ENCODE peak calls at places on chromosomes 7 and 10, in ten cellular contexts. One of them, this sample, is unnamed.

GRCh38 chr10:3687510-3688081 is 97.4 kb downstream of the KLF6 start:
- DNase-seq in left cardiac atrium: no peak
- DNase-seq in naive thymus-derived CD4-positive, alpha-beta T cell: no peak
- DNase-seq in Calu3: no peak
- DNase-seq in NCI-H1092 treated with DMSO at 0.1 percent for 48 hours: no peak
- DNase-seq in GM13977: no peak
- DNase-seq in activated CD8-positive, alpha-beta T cell treated with anti-CD3 and anti-CD28 coated beads, Interleukin-2, amount 10 ng/mL, durations not matched to agents 7 days and 5 days: no peak
- DNase-seq in stimulated activated CD4-positive, alpha-beta T cell treated with anti-CD3 and anti-CD28 coated beads, Interleukin-1b, Interleukin-23, amount 100 ng/mL, for 24 hours: no peak
- DNase-seq in DMS153: no peak
- DNase-seq in effector memory CD8-positive, alpha-beta T cell: no peak
- DNase-seq in this sample: no peak

GRCh38 chr10:121608669-121609190 is 10.5 kb upstream of the FGFR2 start:
- DNase-seq in left cardiac atrium: peak
- DNase-seq in naive thymus-derived CD4-positive, alpha-beta T cell: no peak
- DNase-seq in Calu3: peak
- DNase-seq in NCI-H1092 treated with DMSO at 0.1 percent for 48 hours: peak
- DNase-seq in GM13977: peak
- DNase-seq in activated CD8-positive, alpha-beta T cell treated with anti-CD3 and anti-CD28 coated beads, Interleukin-2, amount 10 ng/mL, durations not matched to agents 7 days and 5 days: peak
- DNase-seq in stimulated activated CD4-positive, alpha-beta T cell treated with anti-CD3 and anti-CD28 coated beads, Interleukin-1b, Interleukin-23, amount 100 ng/mL, for 24 hours: peak
- DNase-seq in DMS153: peak
- DNase-seq in effector memory CD8-positive, alpha-beta T cell: peak
- DNase-seq in this sample: peak

GRCh38 chr10:33657154-33657900 is 322.9 kb upstream of the NRP1 start:
- DNase-seq in left cardiac atrium: no peak
- DNase-seq in naive thymus-derived CD4-positive, alpha-beta T cell: no peak
- DNase-seq in Calu3: no peak
- DNase-seq in NCI-H1092 treated with DMSO at 0.1 percent for 48 hours: peak
- DNase-seq in GM13977: no peak
- DNase-seq in activated CD8-positive, alpha-beta T cell treated with anti-CD3 and anti-CD28 coated beads, Interleukin-2, amount 10 ng/mL, durations not matched to agents 7 days and 5 days: no peak
- DNase-seq in stimulated activated CD4-positive, alpha-beta T cell treated with anti-CD3 and anti-CD28 coated beads, Interleukin-1b, Interleukin-23, amount 100 ng/mL, for 24 hours: no peak
- DNase-seq in DMS153: peak
- DNase-seq in effector memory CD8-positive, alpha-beta T cell: no peak
- DNase-seq in this sample: no peak

GRCh38 chr7:142797799-142798377 is 27.1 kb downstream of the PRSS2 start:
- DNase-seq in left cardiac atrium: no peak
- DNase-seq in naive thymus-derived CD4-positive, alpha-beta T cell: no peak
- DNase-seq in Calu3: no peak
- DNase-seq in NCI-H1092 treated with DMSO at 0.1 percent for 48 hours: no peak
- DNase-seq in GM13977: peak
- DNase-seq in activated CD8-positive, alpha-beta T cell treated with anti-CD3 and anti-CD28 coated beads, Interleukin-2, amount 10 ng/mL, durations not matched to agents 7 days and 5 days: peak
- DNase-seq in stimulated activated CD4-positive, alpha-beta T cell treated with anti-CD3 and anti-CD28 coated beads, Interleukin-1b, Interleukin-23, amount 100 ng/mL, for 24 hours: no peak
- DNase-seq in DMS153: no peak
- DNase-seq in effector memory CD8-positive, alpha-beta T cell: no peak
- DNase-seq in this sample: no peak

GRCh38 chr10:48554668-48555067 is 50.2 kb downstream of the ARHGAP22 start:
- DNase-seq in left cardiac atrium: no peak
- DNase-seq in naive thymus-derived CD4-positive, alpha-beta T cell: no peak
- DNase-seq in Calu3: no peak
- DNase-seq in NCI-H1092 treated with DMSO at 0.1 percent for 48 hours: no peak
- DNase-seq in GM13977: no peak
- DNase-seq in activated CD8-positive, alpha-beta T cell treated with anti-CD3 and anti-CD28 coated beads, Interleukin-2, amount 10 ng/mL, durations not matched to agents 7 days and 5 days: no peak
- DNase-seq in stimulated activated CD4-positive, alpha-beta T cell treated with anti-CD3 and anti-CD28 coated beads, Interleukin-1b, Interleukin-23, amount 100 ng/mL, for 24 hours: no peak
- DNase-seq in DMS153: no peak
- DNase-seq in effector memory CD8-positive, alpha-beta T cell: no peak
- DNase-seq in this sample: no peak

GRCh38 chr7:41107938-41108448 is 594.9 kb downstream of the INHBA start:
- DNase-seq in left cardiac atrium: no peak
- DNase-seq in naive thymus-derived CD4-positive, alpha-beta T cell: no peak
- DNase-seq in Calu3: no peak
- DNase-seq in NCI-H1092 treated with DMSO at 0.1 percent for 48 hours: no peak
- DNase-seq in GM13977: no peak
- DNase-seq in activated CD8-positive, alpha-beta T cell treated with anti-CD3 and anti-CD28 coated beads, Interleukin-2, amount 10 ng/mL, durations not matched to agents 7 days and 5 days: no peak
- DNase-seq in stimulated activated CD4-positive, alpha-beta T cell treated with anti-CD3 and anti-CD28 coated beads, Interleukin-1b, Interleukin-23, amount 100 ng/mL, for 24 hours: no peak
- DNase-seq in DMS153: no peak
- DNase-seq in effector memory CD8-positive, alpha-beta T cell: no peak
- DNase-seq in this sample: no peak

GRCh38 chr10:112215342-112215774 is 31.8 kb upstream of the GPAM start:
- DNase-seq in left cardiac atrium: no peak
- DNase-seq in naive thymus-derived CD4-positive, alpha-beta T cell: no peak
- DNase-seq in Calu3: no peak
- DNase-seq in NCI-H1092 treated with DMSO at 0.1 percent for 48 hours: no peak
- DNase-seq in GM13977: no peak
- DNase-seq in activated CD8-positive, alpha-beta T cell treated with anti-CD3 and anti-CD28 coated beads, Interleukin-2, amount 10 ng/mL, durations not matched to agents 7 days and 5 days: no peak
- DNase-seq in stimulated activated CD4-positive, alpha-beta T cell treated with anti-CD3 and anti-CD28 coated beads, Interleukin-1b, Interleukin-23, amount 100 ng/mL, for 24 hours: no peak
- DNase-seq in DMS153: no peak
- DNase-seq in effector memory CD8-positive, alpha-beta T cell: no peak
- DNase-seq in this sample: no peak

GRCh38 chr7:1225462-1226154 is 7.1 kb upstream of the UNCX start:
- DNase-seq in left cardiac atrium: no peak
- DNase-seq in naive thymus-derived CD4-positive, alpha-beta T cell: peak
- DNase-seq in Calu3: peak
- DNase-seq in NCI-H1092 treated with DMSO at 0.1 percent for 48 hours: no peak
- DNase-seq in GM13977: peak
- DNase-seq in activated CD8-positive, alpha-beta T cell treated with anti-CD3 and anti-CD28 coated beads, Interleukin-2, amount 10 ng/mL, durations not matched to agents 7 days and 5 days: peak
- DNase-seq in stimulated activated CD4-positive, alpha-beta T cell treated with anti-CD3 and anti-CD28 coated beads, Interleukin-1b, Interleukin-23, amount 100 ng/mL, for 24 hours: no peak
- DNase-seq in DMS153: no peak
- DNase-seq in effector memory CD8-positive, alpha-beta T cell: peak
- DNase-seq in this sample: no peak

GRCh38 chr7:45627691-45628456 is 53.7 kb downstream of the ADCY1 start:
- DNase-seq in left cardiac atrium: no peak
- DNase-seq in naive thymus-derived CD4-positive, alpha-beta T cell: no peak
- DNase-seq in Calu3: no peak
- DNase-seq in NCI-H1092 treated with DMSO at 0.1 percent for 48 hours: no peak
- DNase-seq in GM13977: no peak
- DNase-seq in activated CD8-positive, alpha-beta T cell treated with anti-CD3 and anti-CD28 coated beads, Interleukin-2, amount 10 ng/mL, durations not matched to agents 7 days and 5 days: no peak
- DNase-seq in stimulated activated CD4-positive, alpha-beta T cell treated with anti-CD3 and anti-CD28 coated beads, Interleukin-1b, Interleukin-23, amount 100 ng/mL, for 24 hours: no peak
- DNase-seq in DMS153: no peak
- DNase-seq in effector memory CD8-positive, alpha-beta T cell: no peak
- DNase-seq in this sample: no peak

GRCh38 chr7:54253036-54253373 is 289.2 kb upstream of the VSTM2A start:
- DNase-seq in left cardiac atrium: no peak
- DNase-seq in naive thymus-derived CD4-positive, alpha-beta T cell: no peak
- DNase-seq in Calu3: no peak
- DNase-seq in NCI-H1092 treated with DMSO at 0.1 percent for 48 hours: no peak
- DNase-seq in GM13977: no peak
- DNase-seq in activated CD8-positive, alpha-beta T cell treated with anti-CD3 and anti-CD28 coated beads, Interleukin-2, amount 10 ng/mL, durations not matched to agents 7 days and 5 days: no peak
- DNase-seq in stimulated activated CD4-positive, alpha-beta T cell treated with anti-CD3 and anti-CD28 coated beads, Interleukin-1b, Interleukin-23, amount 100 ng/mL, for 24 hours: no peak
- DNase-seq in DMS153: no peak
- DNase-seq in effector memory CD8-positive, alpha-beta T cell: no peak
- DNase-seq in this sample: no peak

GRCh38 chr7:18320971-18321567 is 174.5 kb upstream of the HDAC9 start:
- DNase-seq in left cardiac atrium: no peak
- DNase-seq in naive thymus-derived CD4-positive, alpha-beta T cell: peak
- DNase-seq in Calu3: peak
- DNase-seq in NCI-H1092 treated with DMSO at 0.1 percent for 48 hours: peak
- DNase-seq in GM13977: peak
- DNase-seq in activated CD8-positive, alpha-beta T cell treated with anti-CD3 and anti-CD28 coated beads, Interleukin-2, amount 10 ng/mL, durations not matched to agents 7 days and 5 days: no peak
- DNase-seq in stimulated activated CD4-positive, alpha-beta T cell treated with anti-CD3 and anti-CD28 coated beads, Interleukin-1b, Interleukin-23, amount 100 ng/mL, for 24 hours: no peak
- DNase-seq in DMS153: peak
- DNase-seq in effector memory CD8-positive, alpha-beta T cell: peak
- DNase-seq in this sample: no peak

GRCh38 chr7:41162612-41163011 is 540.3 kb downstream of the INHBA start:
- DNase-seq in left cardiac atrium: no peak
- DNase-seq in naive thymus-derived CD4-positive, alpha-beta T cell: no peak
- DNase-seq in Calu3: no peak
- DNase-seq in NCI-H1092 treated with DMSO at 0.1 percent for 48 hours: no peak
- DNase-seq in GM13977: no peak
- DNase-seq in activated CD8-positive, alpha-beta T cell treated with anti-CD3 and anti-CD28 coated beads, Interleukin-2, amount 10 ng/mL, durations not matched to agents 7 days and 5 days: no peak
- DNase-seq in stimulated activated CD4-positive, alpha-beta T cell treated with anti-CD3 and anti-CD28 coated beads, Interleukin-1b, Interleukin-23, amount 100 ng/mL, for 24 hours: no peak
- DNase-seq in DMS153: no peak
- DNase-seq in effector memory CD8-positive, alpha-beta T cell: no peak
- DNase-seq in this sample: no peak

GRCh38 chr7:34080513-34080912 is 175.2 kb downstream of the BMPER start:
- DNase-seq in left cardiac atrium: no peak
- DNase-seq in naive thymus-derived CD4-positive, alpha-beta T cell: no peak
- DNase-seq in Calu3: no peak
- DNase-seq in NCI-H1092 treated with DMSO at 0.1 percent for 48 hours: no peak
- DNase-seq in GM13977: no peak
- DNase-seq in activated CD8-positive, alpha-beta T cell treated with anti-CD3 and anti-CD28 coated beads, Interleukin-2, amount 10 ng/mL, durations not matched to agents 7 days and 5 days: no peak
- DNase-seq in stimulated activated CD4-positive, alpha-beta T cell treated with anti-CD3 and anti-CD28 coated beads, Interleukin-1b, Interleukin-23, amount 100 ng/mL, for 24 hours: no peak
- DNase-seq in DMS153: no peak
- DNase-seq in effector memory CD8-positive, alpha-beta T cell: no peak
- DNase-seq in this sample: no peak

GRCh38 chr10:18647945-18648344 is 3.4 kb downstream of the NSUN6 start:
- DNase-seq in left cardiac atrium: no peak
- DNase-seq in naive thymus-derived CD4-positive, alpha-beta T cell: no peak
- DNase-seq in Calu3: no peak
- DNase-seq in NCI-H1092 treated with DMSO at 0.1 percent for 48 hours: no peak
- DNase-seq in GM13977: no peak
- DNase-seq in activated CD8-positive, alpha-beta T cell treated with anti-CD3 and anti-CD28 coated beads, Interleukin-2, amount 10 ng/mL, durations not matched to agents 7 days and 5 days: no peak
- DNase-seq in stimulated activated CD4-positive, alpha-beta T cell treated with anti-CD3 and anti-CD28 coated beads, Interleukin-1b, Interleukin-23, amount 100 ng/mL, for 24 hours: no peak
- DNase-seq in DMS153: no peak
- DNase-seq in effector memory CD8-positive, alpha-beta T cell: no peak
- DNase-seq in this sample: no peak

GRCh38 chr10:38094923-38095574 is 912 bp downstream of the ZNF37A start:
- DNase-seq in left cardiac atrium: no peak
- DNase-seq in naive thymus-derived CD4-positive, alpha-beta T cell: peak
- DNase-seq in Calu3: no peak
- DNase-seq in NCI-H1092 treated with DMSO at 0.1 percent for 48 hours: no peak
- DNase-seq in GM13977: peak
- DNase-seq in activated CD8-positive, alpha-beta T cell treated with anti-CD3 and anti-CD28 coated beads, Interleukin-2, amount 10 ng/mL, durations not matched to agents 7 days and 5 days: no peak
- DNase-seq in stimulated activated CD4-positive, alpha-beta T cell treated with anti-CD3 and anti-CD28 coated beads, Interleukin-1b, Interleukin-23, amount 100 ng/mL, for 24 hours: no peak
- DNase-seq in DMS153: no peak
- DNase-seq in effector memory CD8-positive, alpha-beta T cell: no peak
- DNase-seq in this sample: no peak

GRCh38 chr10:106360870-106361269 is 803.6 kb downstream of the SORCS1 start:
- DNase-seq in left cardiac atrium: no peak
- DNase-seq in naive thymus-derived CD4-positive, alpha-beta T cell: no peak
- DNase-seq in Calu3: peak
- DNase-seq in NCI-H1092 treated with DMSO at 0.1 percent for 48 hours: no peak
- DNase-seq in GM13977: no peak
- DNase-seq in activated CD8-positive, alpha-beta T cell treated with anti-CD3 and anti-CD28 coated beads, Interleukin-2, amount 10 ng/mL, durations not matched to agents 7 days and 5 days: no peak
- DNase-seq in stimulated activated CD4-positive, alpha-beta T cell treated with anti-CD3 and anti-CD28 coated beads, Interleukin-1b, Interleukin-23, amount 100 ng/mL, for 24 hours: no peak
- DNase-seq in DMS153: no peak
- DNase-seq in effector memory CD8-positive, alpha-beta T cell: no peak
- DNase-seq in this sample: no peak

GRCh38 chr10:95834375-95834774 is 73.4 kb upstream of the CC2D2B start:
- DNase-seq in left cardiac atrium: no peak
- DNase-seq in naive thymus-derived CD4-positive, alpha-beta T cell: no peak
- DNase-seq in Calu3: no peak
- DNase-seq in NCI-H1092 treated with DMSO at 0.1 percent for 48 hours: no peak
- DNase-seq in GM13977: no peak
- DNase-seq in activated CD8-positive, alpha-beta T cell treated with anti-CD3 and anti-CD28 coated beads, Interleukin-2, amount 10 ng/mL, durations not matched to agents 7 days and 5 days: no peak
- DNase-seq in stimulated activated CD4-positive, alpha-beta T cell treated with anti-CD3 and anti-CD28 coated beads, Interleukin-1b, Interleukin-23, amount 100 ng/mL, for 24 hours: no peak
- DNase-seq in DMS153: no peak
- DNase-seq in effector memory CD8-positive, alpha-beta T cell: no peak
- DNase-seq in this sample: no peak

GRCh38 chr10:76352300-76352699 is 920.9 kb downstream of the LRMDA start:
- DNase-seq in left cardiac atrium: no peak
- DNase-seq in naive thymus-derived CD4-positive, alpha-beta T cell: no peak
- DNase-seq in Calu3: no peak
- DNase-seq in NCI-H1092 treated with DMSO at 0.1 percent for 48 hours: no peak
- DNase-seq in GM13977: no peak
- DNase-seq in activated CD8-positive, alpha-beta T cell treated with anti-CD3 and anti-CD28 coated beads, Interleukin-2, amount 10 ng/mL, durations not matched to agents 7 days and 5 days: no peak
- DNase-seq in stimulated activated CD4-positive, alpha-beta T cell treated with anti-CD3 and anti-CD28 coated beads, Interleukin-1b, Interleukin-23, amount 100 ng/mL, for 24 hours: no peak
- DNase-seq in DMS153: no peak
- DNase-seq in effector memory CD8-positive, alpha-beta T cell: no peak
- DNase-seq in this sample: no peak

GRCh38 chr7:27802977-27803376 is 63.0 kb downstream of the TAX1BP1 start:
- DNase-seq in left cardiac atrium: no peak
- DNase-seq in naive thymus-derived CD4-positive, alpha-beta T cell: no peak
- DNase-seq in Calu3: no peak
- DNase-seq in NCI-H1092 treated with DMSO at 0.1 percent for 48 hours: no peak
- DNase-seq in GM13977: no peak
- DNase-seq in activated CD8-positive, alpha-beta T cell treated with anti-CD3 and anti-CD28 coated beads, Interleukin-2, amount 10 ng/mL, durations not matched to agents 7 days and 5 days: no peak
- DNase-seq in stimulated activated CD4-positive, alpha-beta T cell treated with anti-CD3 and anti-CD28 coated beads, Interleukin-1b, Interleukin-23, amount 100 ng/mL, for 24 hours: no peak
- DNase-seq in DMS153: no peak
- DNase-seq in effector memory CD8-positive, alpha-beta T cell: no peak
- DNase-seq in this sample: no peak

GRCh38 chr10:4721994-4722753 is 103.8 kb upstream of the AKR1E2 start:
- DNase-seq in left cardiac atrium: no peak
- DNase-seq in naive thymus-derived CD4-positive, alpha-beta T cell: no peak
- DNase-seq in Calu3: peak
- DNase-seq in NCI-H1092 treated with DMSO at 0.1 percent for 48 hours: no peak
- DNase-seq in GM13977: no peak
- DNase-seq in activated CD8-positive, alpha-beta T cell treated with anti-CD3 and anti-CD28 coated beads, Interleukin-2, amount 10 ng/mL, durations not matched to agents 7 days and 5 days: no peak
- DNase-seq in stimulated activated CD4-positive, alpha-beta T cell treated with anti-CD3 and anti-CD28 coated beads, Interleukin-1b, Interleukin-23, amount 100 ng/mL, for 24 hours: no peak
- DNase-seq in DMS153: no peak
- DNase-seq in effector memory CD8-positive, alpha-beta T cell: no peak
- DNase-seq in this sample: no peak

This sample was measured in stimulated activated CD8-positive, alpha-beta memory T cell treated with anti-CD3 and anti-CD28 coated beads, Interleukin-15, amount 100 ng/mL, for 48 hours.